ENCODE peak calls at places on chromosome 14, in ten cellular contexts. P is keratinocyte; F is testis; J is RWPE2; V is PC-3; G is effector memory CD4-positive, alpha-beta T cell; K is CD8-positive, alpha-beta memory T cell; D is prostate gland; T is MM.1S; H is aorta. Q is an unnamed sample. For H3K9me3 and H3K4me1, the result is how much of the 10 kb centered on the place peaks cover.

GRCh38 chr14:22427771-22428228 is 161.2 kb downstream of the DAD1 start:
- DNase-seq in K (no peak), H (peak), G (no peak), P (no peak), F (no peak), D (peak), V (no peak), J (no peak), T (no peak), Q (no peak)

GRCh38 chr14:82067221-82067620 is 533.6 kb upstream of the SEL1L start:
- DNase-seq in G (no peak), K (no peak), F (no peak), H (no peak), D (no peak), V (no peak), J (no peak), P (no peak), T (no peak), Q (no peak)

GRCh38 chr14:37595809-37596595 is 573 bp downstream of the TTC6 start:
- DNase-seq in H (no peak), D (peak), K (no peak), T (peak), G (peak), V (peak), P (peak), J (peak), F (no peak), Q (peak)

GRCh38 chr14:58836303-58836702 is 198.5 kb downstream of the DACT1 start:
- DNase-seq in D (no peak), J (no peak), T (no peak), G (no peak), F (no peak), H (no peak), P (no peak), K (no peak), V (no peak), Q (no peak)

GRCh38 chr14:54625158-54625557 is 58.2 kb downstream of the SAMD4A start:
- DNase-seq in T (no peak), F (no peak), D (no peak), K (no peak), P (no peak), V (no peak), G (no peak), H (no peak), J (no peak), Q (no peak)

GRCh38 chr14:28744126-28744525 is 22.5 kb upstream of the FOXG1 start:
- DNase-seq in F (no peak), D (no peak), T (peak), J (no peak), H (no peak), G (no peak), P (no peak), K (no peak), V (peak), Q (no peak)

GRCh38 chr14:42163136-42163535 is 556.5 kb downstream of the LRFN5 start:
- DNase-seq in F (no peak), G (no peak), J (no peak), D (no peak), V (no peak), K (no peak), P (no peak), H (no peak), T (no peak), Q (no peak)

GRCh38 chr14:89298056-89298834 is 118.8 kb downstream of the FOXN3 start:
- DNase-seq in J (no peak), H (no peak), D (peak), G (no peak), T (no peak), F (no peak), K (no peak), V (peak), P (no peak), Q (no peak)

GRCh38 chr14:66650491-66650911 is 142.6 kb downstream of the GPHN start:
- DNase-seq in V (no peak), F (no peak), P (no peak), K (no peak), J (no peak), D (no peak), H (no peak), G (no peak), T (peak), Q (no peak)

GRCh38 chr14:100618763-100619320 is 31.6 kb upstream of the BEGAIN start:
- DNase-seq in F (no peak), J (peak), D (no peak), H (no peak), P (no peak), K (no peak), V (no peak), T (no peak), G (no peak), Q (no peak)

GRCh38 chr14:50892255-50892654 is 20.4 kb downstream of the ABHD12B start:
- DNase-seq in F (no peak), P (no peak), K (no peak), D (no peak), V (no peak), G (no peak), J (no peak), H (no peak), T (no peak), Q (no peak)

GRCh38 chr14:68089146-68089715 is 269.7 kb downstream of the RAD51B start:
- DNase-seq in T (no peak), G (no peak), J (no peak), H (no peak), D (no peak), P (no peak), V (no peak), K (no peak), F (no peak), Q (no peak)

GRCh38 chr14:76424359-76424758 is 48.4 kb downstream of the ESRRB start:
- DNase-seq in D (no peak), V (no peak), H (no peak), G (no peak), P (no peak), K (no peak), F (no peak), J (no peak), T (no peak), Q (no peak)

GRCh38 chr14:63045234-63045611 is at the start of gene KCNH5:
- DNase-seq in T (peak), H (no peak), K (no peak), P (no peak), G (no peak), D (peak), F (peak), J (peak), V (peak), Q (peak)

GRCh38 chr14:26526132-26526531 is 71.7 kb downstream of the NOVA1 start:
- DNase-seq in H (no peak), G (no peak), P (no peak), K (no peak), T (no peak), D (no peak), F (no peak), J (no peak), V (no peak), Q (no peak)

GRCh38 chr14:66485029-66485428 is 1.1 kb upstream of the CCDC196 start:
- DNase-seq in J (no peak), K (no peak), D (no peak), H (no peak), P (no peak), V (no peak), F (no peak), T (no peak), G (no peak), Q (no peak)

GRCh38 chr14:42893183-42893582 is 1286.5 kb downstream of the LRFN5 start:
- DNase-seq in F (no peak), T (no peak), J (no peak), P (no peak), G (no peak), V (no peak), H (no peak), D (no peak), K (no peak), Q (no peak)

GRCh38 chr14:32947792-32948191 is 9.1 kb downstream of the NPAS3 start:
- DNase-seq in F (no peak), H (no peak), V (no peak), D (no peak), P (no peak), J (no peak), K (no peak), G (no peak), T (no peak), Q (no peak)

GRCh38 chr14:20556500-20557211 is 4.2 kb downstream of the RNASE9 start:
- DNase-seq in K (no peak), J (no peak), D (no peak), P (no peak), T (no peak), G (no peak), H (no peak), F (no peak), V (no peak), Q (no peak)

GRCh38 chr14:103597623-103598372 is 31.2 kb upstream of the KLC1 start:
- DNase-seq in F (no peak), V (peak), H (peak), D (no peak), G (no peak), K (no peak), P (no peak), J (peak), T (no peak), Q (no peak)

GRCh38 chr14:92973798-92974372 is 50.9 kb downstream of the CHGA start:
- DNase-seq in T (no peak), D (peak), H (no peak), P (no peak), F (no peak), G (no peak), J (no peak), K (no peak), V (no peak), Q (no peak)

GRCh38 chr14:89226789-89227489 is 190.1 kb downstream of the FOXN3 start:
- DNase-seq in T (no peak), G (no peak), V (no peak), J (no peak), K (no peak), H (no peak), D (no peak), P (no peak), F (peak), Q (no peak)

GRCh38 chr14:49692895-49693737 is at the start of gene KLHDC1:
- DNase-seq in V (peak), P (no peak), K (peak), J (peak), F (peak), T (peak), H (peak), D (peak), G (peak), Q (peak)

GRCh38 chr14:74437654-74438053 is 11.6 kb upstream of the SYNDIG1L start:
- DNase-seq in K (no peak), F (no peak), T (no peak), G (no peak), J (no peak), H (no peak), D (no peak), V (peak), P (no peak), Q (no peak)

GRCh38 chr14:73250781-73251500 is 13.6 kb downstream of the PAPLN start:
- DNase-seq in P (no peak), T (no peak), D (no peak), H (peak), G (no peak), K (no peak), V (no peak), J (peak), F (no peak), Q (peak)

GRCh38 chr14:34913619-34914018 is 38.5 kb upstream of the BAZ1A start:
- DNase-seq in P (no peak), K (no peak), D (no peak), V (no peak), J (no peak), F (no peak), H (no peak), T (no peak), G (no peak), Q (no peak)

GRCh38 chr14:38553586-38553985 is 297.7 kb upstream of the CLEC14A start:
- DNase-seq in T (no peak), J (no peak), H (no peak), F (no peak), V (peak), K (no peak), G (no peak), D (no peak), P (no peak), Q (no peak)

GRCh38 chr14:71511152-71511551 is 421.1 kb upstream of the RGS6 start:
- DNase-seq in T (no peak), D (no peak), V (no peak), J (no peak), F (no peak), K (no peak), H (no peak), P (no peak), G (no peak), Q (no peak)

GRCh38 chr14:103528512-103529382 is at the start of gene TRMT61A:
- DNase-seq in K (peak), G (peak), H (peak), D (peak), F (peak), J (no peak), P (no peak), V (peak), T (peak), Q (peak)

GRCh38 chr14:102094101-102094500 is 7.3 kb upstream of the HSP90AA1 start:
- DNase-seq in P (no peak), H (no peak), T (no peak), D (peak), K (no peak), J (no peak), G (no peak), F (no peak), V (no peak), Q (no peak)

GRCh38 chr14:50018236-50019210 is 97.8 kb downstream of the VCPKMT start:
- DNase-seq in D (peak), H (peak), F (no peak), G (no peak), K (no peak), J (no peak), T (no peak), V (peak), P (no peak), Q (no peak)

GRCh38 chr14:61260939-61261776 is 20.0 kb downstream of the TMEM30B start:
- DNase-seq in K (no peak), G (no peak), V (peak), T (no peak), D (no peak), P (no peak), H (peak), F (no peak), J (no peak), Q (no peak)

GRCh38 chr14:99682809-99683618 is 1.1 kb upstream of the CYP46A1 start:
- DNase-seq in D (peak), P (no peak), V (peak), J (no peak), G (peak), H (peak), F (peak), K (peak), T (peak), Q (peak)

GRCh38 chr14:99363616-99364290 is 91.8 kb upstream of the BCL11B start:
- DNase-seq in V (no peak), H (no peak), P (no peak), G (no peak), T (no peak), D (no peak), F (no peak), J (no peak), K (no peak), Q (no peak)

GRCh38 chr14:86838363-86838762 is 1154.6 kb downstream of the GALC start:
- DNase-seq in T (peak), V (peak), H (no peak), D (no peak), G (no peak), F (no peak), J (no peak), K (no peak), P (no peak), Q (no peak)

GRCh38 chr14:100955201-100955600 is 51.7 kb upstream of the RTL1 start:
- DNase-seq in J (no peak), T (no peak), K (no peak), H (no peak), P (no peak), G (no peak), F (no peak), V (peak), D (no peak), Q (no peak)

DNA sequence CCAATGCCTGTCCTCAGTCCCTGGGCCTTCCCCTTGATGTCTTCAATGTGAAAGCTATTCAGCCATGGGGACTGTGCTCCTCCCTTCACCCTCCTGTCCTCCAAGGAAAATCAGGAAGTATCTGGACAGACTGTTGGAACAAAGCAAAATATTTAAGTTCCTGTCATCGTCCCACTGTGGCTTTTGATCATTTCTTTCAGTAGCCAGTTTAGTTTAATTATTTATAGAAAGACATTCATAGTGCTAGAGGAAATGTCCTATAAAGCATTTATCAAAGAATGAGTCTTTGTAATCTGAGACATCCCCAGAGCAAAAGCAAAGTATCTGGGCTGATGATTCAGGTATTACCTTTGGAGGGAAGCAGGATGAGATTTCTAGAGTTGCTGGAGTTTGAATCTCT is 254.1 kb downstream of the NRXN3 start:
- DNase-seq in J (no peak), T (no peak), F (no peak), D (no peak), V (no peak), H (no peak), P (no peak), K (no peak), G (no peak), Q (no peak)
- H3K9me3 ChIP-seq in J (under half), T (under half), F (under half), D (under half), V (under half), H (under half), P (under half), K (under half), G (under half), Q (under half)

GRCh38 chr14:69611264-69612013 is at the start of gene SUSD6:
- DNase-seq in D (peak), P (no peak), T (peak), H (peak), G (peak), J (peak), V (peak), F (peak), K (peak), Q (peak)

GRCh38 chr14:69612014-69612758 is 790 bp downstream of the SUSD6 start:
- DNase-seq in F (peak), G (peak), J (no peak), H (peak), T (peak), V (peak), K (peak), D (peak), P (no peak), Q (peak)

GRCh38 chr14:69614592-69614991 is 3.2 kb downstream of the SUSD6 start:
- DNase-seq in P (no peak), G (no peak), F (peak), T (no peak), D (no peak), K (no peak), H (peak), V (no peak), J (no peak), Q (no peak)

GRCh38 chr14:69612759-69613145 is 1.4 kb downstream of the SUSD6 start:
- DNase-seq in T (no peak), G (no peak), D (peak), K (no peak), V (peak), P (no peak), H (no peak), F (no peak), J (no peak), Q (no peak)

GRCh38 chr14:69613312-69614073 is 2.1 kb downstream of the SUSD6 start:
- DNase-seq in P (no peak), V (no peak), H (no peak), F (no peak), G (no peak), D (no peak), K (no peak), J (no peak), T (no peak), Q (no peak)
- H3K4me3 ChIP-seq in P (no peak), V (peak), H (peak), F (no peak), G (peak), D (peak), K (peak), J (peak), T (peak), Q (peak)

GRCh38 chr14:95699397-95699796 is 13.2 kb downstream of the TCL1B start:
- DNase-seq in G (no peak), K (no peak), V (no peak), T (no peak), P (no peak), F (no peak), D (no peak), J (no peak), H (no peak), Q (no peak)

GRCh38 chr14:95700221-95700976 is 13.5 kb downstream of the TCL1A start:
- DNase-seq in F (no peak), V (no peak), K (no peak), J (no peak), H (no peak), T (no peak), D (no peak), P (no peak), G (no peak), Q (no peak)

GRCh38 chr14:95696741-95697140 is 10.5 kb downstream of the TCL1B start:
- DNase-seq in T (no peak), G (no peak), D (no peak), V (no peak), H (no peak), K (no peak), P (no peak), F (no peak), J (no peak), Q (no peak)

GRCh38 chr14:95697764-95698163 is 11.5 kb downstream of the TCL1B start:
- DNase-seq in P (no peak), H (no peak), T (no peak), G (no peak), D (no peak), J (no peak), K (no peak), F (no peak), V (no peak), Q (no peak)

DNA sequence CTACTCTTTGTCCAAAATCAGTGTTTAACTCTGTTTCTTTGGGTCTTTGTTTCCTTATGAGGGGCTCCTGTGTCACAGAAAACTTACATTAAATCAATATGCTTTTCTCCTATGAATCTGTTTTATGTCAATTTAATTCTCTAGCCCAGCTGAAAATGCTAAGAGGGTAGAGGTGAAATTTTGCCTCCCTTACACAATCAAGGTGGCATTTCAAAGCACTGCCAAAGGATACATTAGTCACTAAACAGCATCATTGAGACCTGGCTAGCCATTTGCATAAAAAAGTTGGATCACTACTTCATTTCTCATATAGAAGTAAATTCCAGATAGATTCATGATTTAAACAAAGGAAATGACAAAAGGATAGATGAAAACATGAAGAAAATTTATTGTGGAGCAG is 12.1 kb downstream of the TCL1B start:
- DNase-seq in P (no peak), D (no peak), T (no peak), H (no peak), K (no peak), G (no peak), J (no peak), F (no peak), V (no peak), Q (no peak)
- H3K4me1 ChIP-seq in P (under half), D (under half), T (under half), H (under half), K (under half), G (under half), J (under half), F (under half), V (under half), Q (under half)

GRCh38 chr14:106831322-106831720 is 1304.9 kb downstream of the TMEM121 start:
- DNase-seq in G (peak), T (peak), J (no peak), P (no peak), D (no peak), H (peak), V (no peak), F (peak), K (peak), Q (no peak)
- H3K9me3 ChIP-seq in G (under half), T (under half), J (under half), P (under half), D (under half), H (under half), V (under half), F (under half), K (under half), Q (under half)

DNA sequence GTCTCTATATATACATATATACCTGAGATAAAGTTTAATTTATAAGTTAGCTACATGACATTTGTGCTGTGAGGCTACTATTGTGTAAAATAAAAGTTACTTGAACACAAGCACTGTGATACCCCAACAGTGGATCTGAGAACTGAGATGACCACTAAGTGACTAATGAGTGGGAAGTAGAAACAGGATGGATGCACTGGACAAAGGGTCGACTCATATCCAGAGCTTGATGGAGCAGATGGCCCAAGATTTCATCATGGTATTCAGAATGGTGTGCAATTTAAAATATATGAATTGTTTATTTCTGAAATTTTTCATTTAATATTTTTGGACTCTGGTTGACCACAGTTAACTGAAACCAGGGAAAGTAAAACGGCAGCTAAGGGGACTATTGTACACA is 908.6 kb upstream of the MDGA2 start:
- DNase-seq in H (no peak), T (no peak), V (peak), F (no peak), K (no peak), G (no peak), D (no peak), P (no peak), J (no peak), Q (no peak)
- H3K4me3 ChIP-seq in H (no peak), T (no peak), V (no peak), F (no peak), K (no peak), G (no peak), D (no peak), P (no peak), J (no peak), Q (no peak)